ENCODE peak calls at places on chromosomes 1 and 21, in four cellular contexts. One of them, this sample, is unnamed.

GRCh38 chr1:30927448-30927847 is 18.9 kb upstream of the SDC3 start:
- DNase-seq in SW 1271: no peak
- DNase-seq in epithelial cell of proximal tubule: no peak
- DNase-seq in stimulated activated CD8-positive, alpha-beta memory T cell treated with anti-CD3 and anti-CD28 coated beads, Interleukin-15, amount 100 ng/mL, for 1 hour: no peak
- DNase-seq in this sample: no peak

GRCh38 chr1:62343911-62344310 is 24.7 kb upstream of the KANK4 start:
- DNase-seq in epithelial cell of proximal tubule: no peak
- DNase-seq in SW 1271: no peak
- DNase-seq in stimulated activated CD8-positive, alpha-beta memory T cell treated with anti-CD3 and anti-CD28 coated beads, Interleukin-15, amount 100 ng/mL, for 1 hour: no peak
- DNase-seq in this sample: no peak

GRCh38 chr1:62280150-62280549 is 39.1 kb downstream of the KANK4 start:
- DNase-seq in stimulated activated CD8-positive, alpha-beta memory T cell treated with anti-CD3 and anti-CD28 coated beads, Interleukin-15, amount 100 ng/mL, for 1 hour: no peak
- DNase-seq in epithelial cell of proximal tubule: no peak
- DNase-seq in SW 1271: no peak
- DNase-seq in this sample: no peak

GRCh38 chr1:116405241-116406135 is 32.4 kb downstream of the ATP1A1 start:
- DNase-seq in SW 1271: no peak
- DNase-seq in stimulated activated CD8-positive, alpha-beta memory T cell treated with anti-CD3 and anti-CD28 coated beads, Interleukin-15, amount 100 ng/mL, for 1 hour: no peak
- DNase-seq in epithelial cell of proximal tubule: no peak
- DNase-seq in this sample: no peak

GRCh38 chr1:246131095-246131494 is 376.0 kb downstream of the SMYD3 start:
- DNase-seq in SW 1271: no peak
- DNase-seq in stimulated activated CD8-positive, alpha-beta memory T cell treated with anti-CD3 and anti-CD28 coated beads, Interleukin-15, amount 100 ng/mL, for 1 hour: no peak
- DNase-seq in epithelial cell of proximal tubule: no peak
- DNase-seq in this sample: no peak

GRCh38 chr1:245370905-245371581 is 216.3 kb downstream of the KIF26B start:
- DNase-seq in stimulated activated CD8-positive, alpha-beta memory T cell treated with anti-CD3 and anti-CD28 coated beads, Interleukin-15, amount 100 ng/mL, for 1 hour: no peak
- DNase-seq in SW 1271: no peak
- DNase-seq in epithelial cell of proximal tubule: no peak
- DNase-seq in this sample: no peak

GRCh38 chr1:234998174-234998741 is 130.4 kb downstream of the TOMM20 start:
- DNase-seq in SW 1271: no peak
- DNase-seq in epithelial cell of proximal tubule: peak
- DNase-seq in stimulated activated CD8-positive, alpha-beta memory T cell treated with anti-CD3 and anti-CD28 coated beads, Interleukin-15, amount 100 ng/mL, for 1 hour: no peak
- DNase-seq in this sample: no peak

GRCh38 chr1:231423648-231424047 is 1.6 kb upstream of the EGLN1 start:
- DNase-seq in stimulated activated CD8-positive, alpha-beta memory T cell treated with anti-CD3 and anti-CD28 coated beads, Interleukin-15, amount 100 ng/mL, for 1 hour: no peak
- DNase-seq in SW 1271: no peak
- DNase-seq in epithelial cell of proximal tubule: no peak
- DNase-seq in this sample: no peak

GRCh38 chr1:226424228-226425003 is 16.5 kb upstream of the PARP1 start:
- DNase-seq in SW 1271: no peak
- DNase-seq in stimulated activated CD8-positive, alpha-beta memory T cell treated with anti-CD3 and anti-CD28 coated beads, Interleukin-15, amount 100 ng/mL, for 1 hour: no peak
- DNase-seq in epithelial cell of proximal tubule: no peak
- DNase-seq in this sample: no peak

GRCh38 chr1:75203415-75204277 is 69.5 kb downstream of the LHX8 start:
- DNase-seq in stimulated activated CD8-positive, alpha-beta memory T cell treated with anti-CD3 and anti-CD28 coated beads, Interleukin-15, amount 100 ng/mL, for 1 hour: no peak
- DNase-seq in SW 1271: peak
- DNase-seq in epithelial cell of proximal tubule: peak
- DNase-seq in this sample: peak

GRCh38 chr1:6352138-6352563 is 41.4 kb downstream of the ACOT7 start:
- DNase-seq in stimulated activated CD8-positive, alpha-beta memory T cell treated with anti-CD3 and anti-CD28 coated beads, Interleukin-15, amount 100 ng/mL, for 1 hour: no peak
- DNase-seq in SW 1271: no peak
- DNase-seq in epithelial cell of proximal tubule: no peak
- DNase-seq in this sample: no peak

GRCh38 chr1:25773441-25774125 is 26.4 kb upstream of the SELENON start:
- DNase-seq in SW 1271: no peak
- DNase-seq in epithelial cell of proximal tubule: peak
- DNase-seq in stimulated activated CD8-positive, alpha-beta memory T cell treated with anti-CD3 and anti-CD28 coated beads, Interleukin-15, amount 100 ng/mL, for 1 hour: no peak
- DNase-seq in this sample: no peak

GRCh38 chr1:98991127-98992003 is 13.3 kb downstream of the PLPPR5 start:
- DNase-seq in epithelial cell of proximal tubule: peak
- DNase-seq in SW 1271: peak
- DNase-seq in stimulated activated CD8-positive, alpha-beta memory T cell treated with anti-CD3 and anti-CD28 coated beads, Interleukin-15, amount 100 ng/mL, for 1 hour: no peak
- DNase-seq in this sample: no peak

GRCh38 chr21:42653492-42654061 is at the start of gene PDE9A:
- DNase-seq in epithelial cell of proximal tubule: no peak
- DNase-seq in stimulated activated CD8-positive, alpha-beta memory T cell treated with anti-CD3 and anti-CD28 coated beads, Interleukin-15, amount 100 ng/mL, for 1 hour: no peak
- DNase-seq in SW 1271: no peak
- DNase-seq in this sample: no peak

GRCh38 chr1:173202430-173203145 is 4.5 kb downstream of the TNFSF4 start:
- DNase-seq in epithelial cell of proximal tubule: peak
- DNase-seq in stimulated activated CD8-positive, alpha-beta memory T cell treated with anti-CD3 and anti-CD28 coated beads, Interleukin-15, amount 100 ng/mL, for 1 hour: no peak
- DNase-seq in SW 1271: no peak
- DNase-seq in this sample: no peak

GRCh38 chr1:181061891-181062777 is 26.4 kb upstream of the IER5 start:
- DNase-seq in stimulated activated CD8-positive, alpha-beta memory T cell treated with anti-CD3 and anti-CD28 coated beads, Interleukin-15, amount 100 ng/mL, for 1 hour: no peak
- DNase-seq in epithelial cell of proximal tubule: no peak
- DNase-seq in SW 1271: no peak
- DNase-seq in this sample: no peak

GRCh38 chr1:245225709-245226464 is 71.1 kb downstream of the KIF26B start:
- DNase-seq in epithelial cell of proximal tubule: no peak
- DNase-seq in stimulated activated CD8-positive, alpha-beta memory T cell treated with anti-CD3 and anti-CD28 coated beads, Interleukin-15, amount 100 ng/mL, for 1 hour: no peak
- DNase-seq in SW 1271: no peak
- DNase-seq in this sample: no peak

GRCh38 chr21:34333150-34333739 is 30.6 kb upstream of the KCNE2 start:
- DNase-seq in epithelial cell of proximal tubule: no peak
- DNase-seq in stimulated activated CD8-positive, alpha-beta memory T cell treated with anti-CD3 and anti-CD28 coated beads, Interleukin-15, amount 100 ng/mL, for 1 hour: no peak
- DNase-seq in SW 1271: no peak
- DNase-seq in this sample: no peak

GRCh38 chr1:161131721-161132409 is 602 bp downstream of the DEDD start:
- DNase-seq in epithelial cell of proximal tubule: no peak
- DNase-seq in stimulated activated CD8-positive, alpha-beta memory T cell treated with anti-CD3 and anti-CD28 coated beads, Interleukin-15, amount 100 ng/mL, for 1 hour: no peak
- DNase-seq in SW 1271: no peak
- DNase-seq in this sample: no peak

GRCh38 chr1:59769412-59770095 is 45.2 kb upstream of the HOOK1 start:
- DNase-seq in stimulated activated CD8-positive, alpha-beta memory T cell treated with anti-CD3 and anti-CD28 coated beads, Interleukin-15, amount 100 ng/mL, for 1 hour: no peak
- DNase-seq in epithelial cell of proximal tubule: peak
- DNase-seq in SW 1271: no peak
- DNase-seq in this sample: no peak

GRCh38 chr1:41320860-41321259 is 40.4 kb upstream of the FOXO6 start:
- DNase-seq in epithelial cell of proximal tubule: no peak
- DNase-seq in SW 1271: no peak
- DNase-seq in stimulated activated CD8-positive, alpha-beta memory T cell treated with anti-CD3 and anti-CD28 coated beads, Interleukin-15, amount 100 ng/mL, for 1 hour: no peak
- DNase-seq in this sample: no peak

GRCh38 chr1:107474877-107475612 is 334.2 kb downstream of the NTNG1 start:
- DNase-seq in stimulated activated CD8-positive, alpha-beta memory T cell treated with anti-CD3 and anti-CD28 coated beads, Interleukin-15, amount 100 ng/mL, for 1 hour: no peak
- DNase-seq in SW 1271: no peak
- DNase-seq in epithelial cell of proximal tubule: no peak
- DNase-seq in this sample: no peak

GRCh38 chr1:232627645-232628334 is 2.1 kb downstream of the SIPA1L2 start:
- DNase-seq in SW 1271: no peak
- DNase-seq in epithelial cell of proximal tubule: no peak
- DNase-seq in stimulated activated CD8-positive, alpha-beta memory T cell treated with anti-CD3 and anti-CD28 coated beads, Interleukin-15, amount 100 ng/mL, for 1 hour: no peak
- DNase-seq in this sample: peak

GRCh38 chr21:21712761-21713558 is 714.8 kb downstream of the NCAM2 start:
- DNase-seq in SW 1271: no peak
- DNase-seq in epithelial cell of proximal tubule: no peak
- DNase-seq in stimulated activated CD8-positive, alpha-beta memory T cell treated with anti-CD3 and anti-CD28 coated beads, Interleukin-15, amount 100 ng/mL, for 1 hour: no peak
- DNase-seq in this sample: no peak

GRCh38 chr1:218328769-218329168 is 16.4 kb upstream of the TGFB2 start:
- DNase-seq in epithelial cell of proximal tubule: no peak
- DNase-seq in SW 1271: no peak
- DNase-seq in stimulated activated CD8-positive, alpha-beta memory T cell treated with anti-CD3 and anti-CD28 coated beads, Interleukin-15, amount 100 ng/mL, for 1 hour: no peak
- DNase-seq in this sample: no peak

GRCh38 chr1:22526098-22526497 is 37.2 kb upstream of the EPHA8 start:
- DNase-seq in stimulated activated CD8-positive, alpha-beta memory T cell treated with anti-CD3 and anti-CD28 coated beads, Interleukin-15, amount 100 ng/mL, for 1 hour: no peak
- DNase-seq in epithelial cell of proximal tubule: no peak
- DNase-seq in SW 1271: no peak
- DNase-seq in this sample: no peak

GRCh38 chr1:84573967-84574842 is at the start of gene CTBS:
- DNase-seq in epithelial cell of proximal tubule: peak
- DNase-seq in stimulated activated CD8-positive, alpha-beta memory T cell treated with anti-CD3 and anti-CD28 coated beads, Interleukin-15, amount 100 ng/mL, for 1 hour: peak
- DNase-seq in SW 1271: no peak
- DNase-seq in this sample: peak

GRCh38 chr1:175597969-175598765 is 145.2 kb downstream of the TNR start:
- DNase-seq in SW 1271: no peak
- DNase-seq in stimulated activated CD8-positive, alpha-beta memory T cell treated with anti-CD3 and anti-CD28 coated beads, Interleukin-15, amount 100 ng/mL, for 1 hour: no peak
- DNase-seq in epithelial cell of proximal tubule: peak
- DNase-seq in this sample: no peak

GRCh38 chr1:165173409-165173808 is 183.1 kb downstream of the LMX1A start:
- DNase-seq in SW 1271: no peak
- DNase-seq in stimulated activated CD8-positive, alpha-beta memory T cell treated with anti-CD3 and anti-CD28 coated beads, Interleukin-15, amount 100 ng/mL, for 1 hour: no peak
- DNase-seq in epithelial cell of proximal tubule: no peak
- DNase-seq in this sample: no peak

GRCh38 chr21:17925900-17926299 is 106.7 kb upstream of the C21orf91 start:
- DNase-seq in SW 1271: no peak
- DNase-seq in stimulated activated CD8-positive, alpha-beta memory T cell treated with anti-CD3 and anti-CD28 coated beads, Interleukin-15, amount 100 ng/mL, for 1 hour: no peak
- DNase-seq in epithelial cell of proximal tubule: no peak
- DNase-seq in this sample: no peak

GRCh38 chr1:166902279-166902678 is 26.2 kb upstream of the TADA1 start:
- DNase-seq in SW 1271: no peak
- DNase-seq in stimulated activated CD8-positive, alpha-beta memory T cell treated with anti-CD3 and anti-CD28 coated beads, Interleukin-15, amount 100 ng/mL, for 1 hour: no peak
- DNase-seq in epithelial cell of proximal tubule: no peak
- DNase-seq in this sample: no peak

GRCh38 chr1:178093958-178094751 is at the start of gene RASAL2:
- DNase-seq in stimulated activated CD8-positive, alpha-beta memory T cell treated with anti-CD3 and anti-CD28 coated beads, Interleukin-15, amount 100 ng/mL, for 1 hour: no peak
- DNase-seq in epithelial cell of proximal tubule: no peak
- DNase-seq in SW 1271: no peak
- DNase-seq in this sample: peak

GRCh38 chr1:26278835-26279597 is 870 bp upstream of the SH3BGRL3 start:
- DNase-seq in stimulated activated CD8-positive, alpha-beta memory T cell treated with anti-CD3 and anti-CD28 coated beads, Interleukin-15, amount 100 ng/mL, for 1 hour: no peak
- DNase-seq in SW 1271: no peak
- DNase-seq in epithelial cell of proximal tubule: no peak
- DNase-seq in this sample: no peak

GRCh38 chr1:221667504-221667903 is 74.4 kb downstream of the DUSP10 start:
- DNase-seq in epithelial cell of proximal tubule: peak
- DNase-seq in SW 1271: no peak
- DNase-seq in stimulated activated CD8-positive, alpha-beta memory T cell treated with anti-CD3 and anti-CD28 coated beads, Interleukin-15, amount 100 ng/mL, for 1 hour: no peak
- DNase-seq in this sample: no peak

GRCh38 chr1:31955917-31956736 is 18.0 kb upstream of the PTP4A2 start:
- DNase-seq in stimulated activated CD8-positive, alpha-beta memory T cell treated with anti-CD3 and anti-CD28 coated beads, Interleukin-15, amount 100 ng/mL, for 1 hour: no peak
- DNase-seq in SW 1271: peak
- DNase-seq in epithelial cell of proximal tubule: peak
- DNase-seq in this sample: no peak

GRCh38 chr21:35351434-35351833 is 302.3 kb upstream of the RUNX1 start:
- DNase-seq in stimulated activated CD8-positive, alpha-beta memory T cell treated with anti-CD3 and anti-CD28 coated beads, Interleukin-15, amount 100 ng/mL, for 1 hour: no peak
- DNase-seq in SW 1271: no peak
- DNase-seq in epithelial cell of proximal tubule: no peak
- DNase-seq in this sample: no peak

GRCh38 chr1:27882543-27882903 is 10.2 kb downstream of the THEMIS2 start:
- DNase-seq in epithelial cell of proximal tubule: no peak
- DNase-seq in stimulated activated CD8-positive, alpha-beta memory T cell treated with anti-CD3 and anti-CD28 coated beads, Interleukin-15, amount 100 ng/mL, for 1 hour: no peak
- DNase-seq in SW 1271: no peak
- DNase-seq in this sample: no peak

GRCh38 chr1:63352736-63353135 is 14.7 kb upstream of the ALG6 start:
- DNase-seq in SW 1271: no peak
- DNase-seq in stimulated activated CD8-positive, alpha-beta memory T cell treated with anti-CD3 and anti-CD28 coated beads, Interleukin-15, amount 100 ng/mL, for 1 hour: no peak
- DNase-seq in epithelial cell of proximal tubule: no peak
- DNase-seq in this sample: no peak

This sample was measured in NCI-H1930.